ENCODE peak calls at places on chromosomes 5 and 9, in four cellular contexts. One of them, this sample, is unnamed.

GRCh38 chr9:136545966-136546696 is at the start of gene NOTCH1:
- DNase-seq in HepG2: peak; percentile 30
- DNase-seq in GM12878: peak; percentile 80
- DNase-seq in K562: peak; percentile 96
- DNase-seq in this sample: peak; percentile 82

GRCh38 chr5:112210430-112211005 is 208.6 kb downstream of the EPB41L4A start:
- DNase-seq in GM12878: no peak
- DNase-seq in HepG2: peak; percentile 37
- DNase-seq in K562: peak; percentile 20
- DNase-seq in this sample: peak; percentile 38

GRCh38 chr9:76810377-76810957 is 46.2 kb downstream of the PCA3 start:
- DNase-seq in GM12878: no peak
- DNase-seq in HepG2: peak; percentile 33
- DNase-seq in K562: peak; percentile 10
- DNase-seq in this sample: peak; percentile 56

GRCh38 chr5:91521313-91521712 is 138.2 kb upstream of the ARRDC3 start:
- DNase-seq in HepG2: no peak
- DNase-seq in GM12878: no peak
- DNase-seq in K562: no peak
- DNase-seq in this sample: no peak

GRCh38 chr9:134366223-134367031 is 40.2 kb downstream of the RXRA start:
- DNase-seq in K562: no peak
- DNase-seq in GM12878: no peak
- DNase-seq in HepG2: no peak
- DNase-seq in this sample: no peak

GRCh38 chr9:124033348-124033747 is 21.8 kb downstream of the LHX2 start:
- DNase-seq in HepG2: no peak
- DNase-seq in GM12878: no peak
- DNase-seq in K562: no peak
- DNase-seq in this sample: no peak

GRCh38 chr5:149372041-149372805 is 6.9 kb downstream of the IL17B start:
- DNase-seq in GM12878: no peak
- DNase-seq in K562: no peak
- DNase-seq in HepG2: no peak
- DNase-seq in this sample: no peak

GRCh38 chr5:45109062-45109461 is 300.3 kb downstream of the MRPS30 start:
- DNase-seq in K562: no peak
- DNase-seq in GM12878: no peak
- DNase-seq in HepG2: no peak
- DNase-seq in this sample: no peak

GRCh38 chr9:111179577-111179976 is 141.3 kb upstream of the LPAR1 start:
- DNase-seq in K562: no peak
- DNase-seq in GM12878: peak; percentile 16
- DNase-seq in HepG2: no peak
- DNase-seq in this sample: no peak

GRCh38 chr5:1555011-1555807 is 31.4 kb upstream of the LPCAT1 start:
- DNase-seq in K562: no peak
- DNase-seq in GM12878: no peak
- DNase-seq in HepG2: peak; percentile 96
- DNase-seq in this sample: no peak

GRCh38 chr9:23447166-23447565 is 378.9 kb downstream of the ELAVL2 start:
- DNase-seq in HepG2: no peak
- DNase-seq in K562: no peak
- DNase-seq in GM12878: no peak
- DNase-seq in this sample: no peak

GRCh38 chr9:91071185-91071990 is 269.8 kb downstream of the SYK start:
- DNase-seq in GM12878: no peak
- DNase-seq in K562: no peak
- DNase-seq in HepG2: peak; percentile 76
- DNase-seq in this sample: no peak

GRCh38 chr5:181130832-181131496 is at the start of gene OR2V1:
- DNase-seq in HepG2: no peak
- DNase-seq in K562: no peak
- DNase-seq in GM12878: no peak
- DNase-seq in this sample: no peak

GRCh38 chr9:97517331-97518089 is 16.0 kb downstream of the TMOD1 start:
- DNase-seq in HepG2: no peak
- DNase-seq in GM12878: no peak
- DNase-seq in K562: no peak
- DNase-seq in this sample: peak; percentile 13

GRCh38 chr5:132747693-132748440 is 641 bp downstream of the CCNI2 start:
- DNase-seq in HepG2: no peak
- DNase-seq in GM12878: no peak
- DNase-seq in K562: no peak
- DNase-seq in this sample: peak; percentile 60

GRCh38 chr5:80276186-80276585 is 20.3 kb upstream of the SERINC5 start:
- DNase-seq in GM12878: no peak
- DNase-seq in HepG2: no peak
- DNase-seq in K562: no peak
- DNase-seq in this sample: no peak

GRCh38 chr5:80269991-80270438 is 14.2 kb upstream of the SERINC5 start:
- DNase-seq in K562: no peak
- DNase-seq in HepG2: no peak
- DNase-seq in GM12878: no peak
- DNase-seq in this sample: no peak

GRCh38 chr5:80275347-80275746 is 19.5 kb upstream of the SERINC5 start:
- DNase-seq in HepG2: peak; percentile 40
- DNase-seq in K562: peak; percentile 19
- DNase-seq in GM12878: no peak
- DNase-seq in this sample: no peak
- TF ChIP-seq CREM in HepG2: no peak
- TF ChIP-seq CREM in K562: no peak
- TF ChIP-seq CREM in GM12878: no peak
- TF ChIP-seq CREM in this sample: no peak

DNA sequence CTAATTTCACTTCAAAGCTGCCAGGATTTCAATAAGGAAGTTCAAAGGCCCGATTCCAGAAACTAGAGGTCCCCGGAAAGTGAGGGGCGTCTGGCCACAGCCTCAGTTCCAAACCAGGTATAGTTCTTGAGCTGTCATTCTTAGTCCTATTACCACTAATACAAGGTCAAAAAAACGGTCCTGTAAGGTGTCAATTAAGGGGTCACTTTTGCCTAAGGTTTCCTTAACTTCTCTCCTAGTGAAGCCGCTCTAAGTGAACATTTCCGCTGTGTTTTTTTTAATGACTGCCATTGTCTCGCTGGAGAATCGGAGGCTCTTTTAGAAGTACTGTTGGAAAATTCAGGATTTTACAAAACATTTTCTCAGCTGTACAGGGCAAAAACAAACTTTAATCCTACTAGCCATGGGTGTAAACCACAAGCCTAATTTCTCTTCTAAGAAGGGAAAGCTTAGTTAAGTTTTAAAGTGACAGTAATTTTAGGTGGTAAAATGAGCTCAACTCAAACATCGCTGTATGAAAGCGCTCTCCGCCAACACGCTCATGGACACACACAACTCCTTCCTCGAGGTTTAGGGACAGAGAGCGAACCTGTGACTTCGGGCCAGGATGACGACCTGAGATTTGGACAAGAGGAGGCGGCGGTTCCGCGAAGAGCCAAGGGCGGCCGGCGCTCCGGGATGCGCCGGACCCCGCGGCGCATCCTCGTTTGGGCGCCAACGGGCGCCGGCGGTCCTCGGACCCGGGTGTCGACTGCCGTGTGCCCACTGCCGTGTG is 76.7 kb upstream of the IFNE start:
- DNase-seq in K562: no peak
- DNase-seq in HepG2: no peak
- DNase-seq in GM12878: no peak
- DNase-seq in this sample: peak; percentile 22
- TF ChIP-seq CREM in K562: no peak
- TF ChIP-seq CREM in HepG2: no peak
- TF ChIP-seq CREM in GM12878: no peak
- TF ChIP-seq CREM in this sample: no peak

DNA sequence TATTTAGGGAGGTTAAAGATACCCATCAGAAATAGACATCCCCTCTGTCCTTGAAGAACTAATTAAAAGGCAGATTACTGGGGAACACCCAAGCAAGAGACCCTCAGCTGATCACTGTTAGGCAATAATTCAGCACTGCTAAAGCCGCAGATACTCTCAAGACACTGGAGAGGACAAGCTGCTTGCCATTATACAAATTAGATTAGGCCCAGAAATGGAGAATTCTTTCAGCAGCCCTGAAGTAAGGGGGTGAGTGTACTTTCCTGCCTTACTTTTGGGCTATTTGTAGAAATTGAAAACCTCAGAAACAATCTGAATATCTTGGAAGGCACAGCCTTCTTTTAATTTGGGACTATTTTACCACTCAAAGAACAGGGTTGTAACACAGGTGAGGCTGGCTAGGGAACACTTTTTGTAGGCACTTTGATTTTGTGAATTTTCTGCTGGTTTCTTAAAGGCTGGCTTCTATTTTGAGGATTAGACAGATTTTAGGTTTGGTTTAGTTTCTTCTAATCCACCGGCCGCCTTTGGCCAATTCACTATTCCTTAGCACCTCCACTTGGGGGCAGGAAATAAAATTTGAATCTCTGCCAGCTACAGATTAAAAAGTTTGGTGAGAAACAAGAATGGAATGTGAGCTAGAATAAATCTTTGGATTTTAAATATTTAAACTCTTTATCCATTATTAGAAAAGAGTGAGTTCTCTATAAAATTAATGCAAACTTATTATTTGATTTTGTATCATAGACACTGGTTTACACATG is 106.0 kb downstream of the SMARCA2 start:
- DNase-seq in HepG2: no peak
- DNase-seq in K562: no peak
- DNase-seq in GM12878: no peak
- DNase-seq in this sample: no peak
- TF ChIP-seq CREM in HepG2: no peak
- TF ChIP-seq CREM in K562: no peak
- TF ChIP-seq CREM in GM12878: no peak
- TF ChIP-seq CREM in this sample: no peak

GRCh38 chr9:121816449-121816817 is 165.0 kb downstream of the DAB2IP start:
- DNase-seq in GM12878: no peak
- DNase-seq in HepG2: no peak
- DNase-seq in K562: no peak
- DNase-seq in this sample: no peak

GRCh38 chr9:121815084-121815483 is 163.7 kb downstream of the DAB2IP start:
- DNase-seq in K562: no peak
- DNase-seq in GM12878: no peak
- DNase-seq in HepG2: no peak
- DNase-seq in this sample: no peak

GRCh38 chr9:121813811-121814210 is 162.4 kb downstream of the DAB2IP start:
- DNase-seq in K562: no peak
- DNase-seq in GM12878: no peak
- DNase-seq in HepG2: no peak
- DNase-seq in this sample: no peak

GRCh38 chr9:121815556-121816448 is 164.4 kb downstream of the DAB2IP start:
- DNase-seq in K562: no peak
- DNase-seq in GM12878: no peak
- DNase-seq in HepG2: no peak
- DNase-seq in this sample: no peak

DNA sequence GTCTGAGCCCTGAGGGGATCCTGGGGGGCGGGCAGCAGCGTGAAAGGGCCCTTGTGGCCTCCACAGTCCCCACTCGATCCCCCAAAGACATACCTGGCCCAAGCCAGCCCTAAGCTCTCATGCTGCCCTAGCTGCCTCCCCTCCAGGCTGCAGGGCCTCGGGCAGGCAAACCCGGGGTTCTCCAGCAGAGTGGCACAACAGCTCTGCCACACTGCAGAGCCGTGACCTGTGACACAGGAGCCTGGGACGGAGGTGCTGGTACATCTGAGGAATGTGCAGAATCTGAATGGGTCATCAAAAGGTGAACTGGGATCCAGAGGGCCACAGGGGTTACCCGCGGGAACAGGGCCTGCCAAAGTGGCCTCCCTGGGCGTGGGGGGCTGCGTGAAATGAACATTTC is 163.2 kb downstream of the DAB2IP start:
- DNase-seq in K562: no peak
- DNase-seq in GM12878: no peak
- DNase-seq in HepG2: no peak
- DNase-seq in this sample: no peak
- TF ChIP-seq CREM in K562: no peak
- TF ChIP-seq CREM in GM12878: no peak
- TF ChIP-seq CREM in HepG2: no peak
- TF ChIP-seq CREM in this sample: no peak